ENCODE peak calls at places on chromosomes 6 and 20, in four cellular contexts. L, M, T and H are unnamed samples.

GRCh38 chr6:42407379-42407778 is 44.3 kb downstream of the TRERF1 start:
- DNase-seq in L (no peak), M (no peak), T (no peak), H (peak)

GRCh38 chr6:8707956-8708772 is 272.8 kb upstream of the SLC35B3 start:
- DNase-seq in L (no peak), M (no peak), T (peak), H (no peak)

GRCh38 chr20:37681384-37681977 is 12.3 kb upstream of the CTNNBL1 start:
- DNase-seq in L (peak), M (no peak), T (no peak), H (no peak)

GRCh38 chr6:77876300-77876699 is 223.5 kb downstream of the MEI4 start:
- DNase-seq in L (no peak), M (no peak), T (no peak), H (no peak)

GRCh38 chr6:13668291-13668928 is 43.2 kb downstream of the RANBP9 start:
- DNase-seq in L (no peak), M (peak), T (no peak), H (no peak)

GRCh38 chr6:100464910-100465700 is at the start of gene SIM1:
- DNase-seq in L (peak), M (no peak), T (no peak), H (no peak)

GRCh38 chr6:157148391-157149323 is 174.7 kb downstream of the TMEM242 start:
- DNase-seq in L (peak), M (no peak), T (no peak), H (no peak)

GRCh38 chr20:5621305-5621704 is 128.9 kb upstream of the SHLD1 start:
- DNase-seq in L (peak), M (no peak), T (no peak), H (no peak)

GRCh38 chr20:17848649-17849048 is 119.9 kb downstream of the SNX5 start:
- DNase-seq in L (no peak), M (no peak), T (no peak), H (no peak)

GRCh38 chr6:132693478-132693877 is 20.4 kb downstream of the VNN1 start:
- DNase-seq in L (no peak), M (no peak), T (no peak), H (no peak)

GRCh38 chr6:150371356-150371755 is 2.5 kb downstream of the IYD start:
- DNase-seq in L (no peak), M (no peak), T (no peak), H (no peak)
- TF ChIP-seq GABPA in L (no peak), M (no peak), T (no peak), H (no peak)

GRCh38 chr20:33685328-33686007 is 717 bp downstream of the E2F1 start:
- DNase-seq in L (peak), M (peak), T (peak), H (peak)
- TF ChIP-seq GABPA in L (no peak), M (no peak), T (no peak), H (no peak)

GRCh38 chr6:37626915-37627314 is 70.8 kb downstream of the MDGA1 start:
- DNase-seq in L (no peak), M (no peak), T (no peak), H (no peak)

GRCh38 chr6:37623666-37624065 is 74.0 kb downstream of the MDGA1 start:
- DNase-seq in L (no peak), M (no peak), T (no peak), H (no peak)

GRCh38 chr6:37624121-37624520 is 73.6 kb downstream of the MDGA1 start:
- DNase-seq in L (no peak), M (no peak), T (no peak), H (no peak)

GRCh38 chr6:37625591-37626374 is 71.9 kb downstream of the MDGA1 start:
- DNase-seq in L (no peak), M (no peak), T (no peak), H (no peak)

DNA sequence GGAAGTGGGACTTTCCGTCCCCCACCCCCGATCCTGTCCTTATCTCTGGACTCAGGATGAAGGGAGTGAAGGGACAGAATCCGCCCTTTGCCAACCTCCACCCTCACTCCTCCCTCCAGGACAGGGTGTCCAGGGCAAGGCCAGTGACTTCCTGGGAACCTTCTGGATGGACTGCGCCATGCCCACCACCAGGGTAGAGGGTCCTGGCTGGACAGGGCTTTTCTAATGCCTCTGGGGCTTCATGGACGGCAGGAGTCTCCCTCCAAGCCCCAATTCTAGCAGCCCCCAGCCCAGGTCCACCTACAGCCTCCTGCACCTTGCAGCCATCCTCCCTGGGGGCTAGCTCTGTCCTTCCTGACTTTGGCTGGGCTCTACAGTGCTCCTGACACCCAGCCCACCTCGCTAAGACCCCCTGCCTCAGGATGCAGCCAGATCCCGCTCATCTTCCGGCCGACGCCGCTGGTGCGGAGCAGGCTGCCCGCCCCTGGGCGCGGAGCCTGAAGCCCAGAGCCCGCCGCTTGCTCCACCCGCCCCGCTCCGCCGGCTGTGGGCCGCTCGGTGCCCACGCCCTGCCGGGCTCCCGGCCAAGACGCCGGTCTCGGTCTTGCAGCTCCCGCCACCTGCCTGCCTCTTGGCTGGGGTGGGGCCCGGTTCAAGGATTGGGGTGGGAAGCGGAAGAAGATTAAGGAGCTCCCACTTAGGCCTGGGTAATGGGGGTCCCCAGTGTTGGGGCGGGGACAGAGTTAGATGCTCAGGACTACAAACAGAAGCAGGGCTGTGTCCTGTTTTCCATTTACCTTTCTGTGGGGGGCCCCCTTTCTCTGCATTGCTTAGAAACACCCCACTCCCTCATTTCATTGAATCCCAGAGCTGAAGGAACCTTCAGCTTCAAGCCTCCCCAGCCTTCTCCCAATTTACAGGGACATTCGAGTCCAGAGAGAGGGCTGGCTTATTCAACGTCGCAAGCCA is 72.8 kb downstream of the MDGA1 start:
- DNase-seq in L (peak), M (no peak), T (no peak), H (no peak)
- TF ChIP-seq GABPA in L (no peak), M (no peak), T (no peak), H (no peak)

DNA sequence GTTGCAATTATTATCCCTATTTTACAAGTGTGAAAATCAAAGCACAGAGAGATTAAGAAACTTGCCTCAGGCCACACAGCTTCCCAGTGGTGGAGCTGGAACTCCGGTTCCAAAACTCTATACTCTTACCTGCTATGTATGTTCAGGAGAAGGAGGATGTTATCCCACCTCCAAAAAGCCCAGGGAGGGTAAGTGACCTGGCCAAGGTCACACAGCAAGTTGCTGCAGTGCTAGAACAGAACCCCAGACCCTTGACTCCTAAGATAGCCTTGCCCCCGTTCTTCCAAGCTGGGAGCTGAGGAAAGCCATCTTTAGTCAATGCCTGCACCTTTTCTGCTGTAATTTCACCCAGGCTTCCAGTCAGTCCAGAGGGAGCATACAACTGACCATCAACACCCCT is 42.3 kb downstream of the BPIFB1 start:
- DNase-seq in L (no peak), M (no peak), T (no peak), H (no peak)
- TF ChIP-seq GABPA in L (no peak), M (no peak), T (no peak), H (no peak)

DNA sequence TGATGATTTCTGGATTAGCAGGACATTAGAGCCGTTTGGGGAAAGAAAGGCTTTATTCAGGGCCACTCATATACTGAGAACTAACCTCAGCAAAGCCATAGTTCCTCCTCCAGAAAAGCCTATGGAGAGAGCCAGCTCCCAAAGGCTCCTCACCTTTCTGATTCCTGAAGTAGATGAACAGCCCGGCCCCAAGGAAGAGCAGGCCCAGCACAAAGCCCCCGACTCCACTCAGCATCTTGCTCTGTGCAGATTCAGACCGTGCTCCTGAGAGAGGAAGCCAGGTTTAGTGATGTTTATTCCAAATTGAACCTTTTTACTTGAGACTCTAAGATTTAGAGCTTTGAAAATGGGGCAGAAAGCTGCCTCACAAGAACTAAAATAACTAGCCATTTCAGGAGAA is 9.1 kb downstream of the HLA-DRB1 start:
- DNase-seq in L (no peak), M (no peak), T (no peak), H (no peak)
- TF ChIP-seq GABPA in L (no peak), M (no peak), T (no peak), H (no peak)

GRCh38 chr6:44486002-44486421 is 98.5 kb downstream of the CDC5L start:
- DNase-seq in L (no peak), M (no peak), T (no peak), H (no peak)
- TF ChIP-seq GABPA in L (no peak), M (no peak), T (no peak), H (no peak)